ENCODE peak calls at places on chromosome 15, in ten cellular contexts. One of them, this sample, is unnamed.

GRCh38 chr15:74540135-74540760 is 772 bp upstream of the ARID3B start:
- DNase-seq in lung: no peak
- DNase-seq in tibial nerve: no peak
- DNase-seq in AG04450: no peak
- DNase-seq in A549: no peak
- DNase-seq in thoracic aorta: no peak
- DNase-seq in tibial artery: no peak
- DNase-seq in PC-9: no peak
- DNase-seq in HCT116: no peak
- DNase-seq in stomach: no peak
- DNase-seq in this sample: no peak

GRCh38 chr15:27573800-27574485 is 525.2 kb downstream of the OCA2 start:
- DNase-seq in A549: no peak
- DNase-seq in tibial artery: no peak
- DNase-seq in stomach: no peak
- DNase-seq in PC-9: no peak
- DNase-seq in lung: no peak
- DNase-seq in tibial nerve: no peak
- DNase-seq in AG04450: no peak
- DNase-seq in thoracic aorta: no peak
- DNase-seq in HCT116: no peak
- DNase-seq in this sample: no peak

GRCh38 chr15:96225642-96226259 is 104.7 kb upstream of the NR2F2 start:
- DNase-seq in AG04450: no peak
- DNase-seq in stomach: no peak
- DNase-seq in HCT116: no peak
- DNase-seq in PC-9: peak
- DNase-seq in thoracic aorta: no peak
- DNase-seq in A549: no peak
- DNase-seq in tibial nerve: no peak
- DNase-seq in lung: no peak
- DNase-seq in tibial artery: no peak
- DNase-seq in this sample: no peak

GRCh38 chr15:22933641-22934061 is 46.5 kb downstream of the CYFIP1 start:
- DNase-seq in A549: no peak
- DNase-seq in PC-9: no peak
- DNase-seq in stomach: peak
- DNase-seq in HCT116: no peak
- DNase-seq in lung: no peak
- DNase-seq in tibial nerve: no peak
- DNase-seq in tibial artery: no peak
- DNase-seq in AG04450: no peak
- DNase-seq in thoracic aorta: no peak
- DNase-seq in this sample: no peak

GRCh38 chr15:25508369-25509002 is 69.7 kb upstream of the UBE3A start:
- DNase-seq in AG04450: peak
- DNase-seq in PC-9: no peak
- DNase-seq in HCT116: peak
- DNase-seq in stomach: no peak
- DNase-seq in tibial artery: no peak
- DNase-seq in lung: no peak
- DNase-seq in thoracic aorta: no peak
- DNase-seq in A549: peak
- DNase-seq in tibial nerve: no peak
- DNase-seq in this sample: no peak

GRCh38 chr15:80456517-80457497 is 52.6 kb downstream of the ARNT2 start:
- DNase-seq in A549: no peak
- DNase-seq in tibial artery: no peak
- DNase-seq in stomach: no peak
- DNase-seq in thoracic aorta: no peak
- DNase-seq in lung: no peak
- DNase-seq in tibial nerve: no peak
- DNase-seq in AG04450: peak
- DNase-seq in HCT116: no peak
- DNase-seq in PC-9: no peak
- DNase-seq in this sample: no peak

GRCh38 chr15:57777034-57777433 is 70.5 kb downstream of the POLR2M start:
- DNase-seq in tibial artery: no peak
- DNase-seq in A549: no peak
- DNase-seq in HCT116: no peak
- DNase-seq in AG04450: no peak
- DNase-seq in tibial nerve: no peak
- DNase-seq in lung: no peak
- DNase-seq in stomach: no peak
- DNase-seq in thoracic aorta: no peak
- DNase-seq in PC-9: no peak
- DNase-seq in this sample: no peak

GRCh38 chr15:40858706-40859105 is 14.9 kb downstream of the SPINT1 start:
- DNase-seq in AG04450: no peak
- DNase-seq in A549: no peak
- DNase-seq in lung: no peak
- DNase-seq in stomach: no peak
- DNase-seq in tibial nerve: no peak
- DNase-seq in thoracic aorta: no peak
- DNase-seq in PC-9: no peak
- DNase-seq in tibial artery: no peak
- DNase-seq in HCT116: no peak
- DNase-seq in this sample: peak

GRCh38 chr15:38610748-38611147 is 46.1 kb upstream of the RASGRP1 start:
- DNase-seq in HCT116: no peak
- DNase-seq in PC-9: no peak
- DNase-seq in AG04450: no peak
- DNase-seq in tibial artery: no peak
- DNase-seq in tibial nerve: no peak
- DNase-seq in A549: no peak
- DNase-seq in thoracic aorta: no peak
- DNase-seq in lung: no peak
- DNase-seq in stomach: no peak
- DNase-seq in this sample: no peak

GRCh38 chr15:48040166-48040817 is 80.5 kb upstream of the SLC24A5 start:
- DNase-seq in AG04450: no peak
- DNase-seq in PC-9: no peak
- DNase-seq in stomach: no peak
- DNase-seq in HCT116: no peak
- DNase-seq in thoracic aorta: no peak
- DNase-seq in tibial artery: no peak
- DNase-seq in tibial nerve: no peak
- DNase-seq in A549: no peak
- DNase-seq in lung: no peak
- DNase-seq in this sample: no peak

GRCh38 chr15:59028387-59028955 is 41.0 kb downstream of the RNF111 start:
- DNase-seq in tibial nerve: no peak
- DNase-seq in PC-9: no peak
- DNase-seq in A549: no peak
- DNase-seq in stomach: no peak
- DNase-seq in thoracic aorta: no peak
- DNase-seq in lung: no peak
- DNase-seq in HCT116: no peak
- DNase-seq in tibial artery: no peak
- DNase-seq in AG04450: no peak
- DNase-seq in this sample: no peak

GRCh38 chr15:48802257-48802656 is 8.6 kb downstream of the CEP152 start:
- DNase-seq in stomach: no peak
- DNase-seq in tibial artery: no peak
- DNase-seq in A549: no peak
- DNase-seq in tibial nerve: no peak
- DNase-seq in AG04450: no peak
- DNase-seq in PC-9: no peak
- DNase-seq in lung: no peak
- DNase-seq in thoracic aorta: no peak
- DNase-seq in HCT116: no peak
- DNase-seq in this sample: no peak

GRCh38 chr15:99106417-99107220 is 1.7 kb downstream of the SYNM start:
- DNase-seq in lung: no peak
- DNase-seq in PC-9: no peak
- DNase-seq in tibial nerve: no peak
- DNase-seq in stomach: no peak
- DNase-seq in tibial artery: peak
- DNase-seq in HCT116: no peak
- DNase-seq in thoracic aorta: no peak
- DNase-seq in A549: no peak
- DNase-seq in AG04450: peak
- DNase-seq in this sample: peak
- TF ChIP-seq CTCF in lung: no peak
- TF ChIP-seq CTCF in PC-9: no peak
- TF ChIP-seq CTCF in tibial nerve: no peak
- TF ChIP-seq CTCF in stomach: no peak
- TF ChIP-seq CTCF in tibial artery: no peak
- TF ChIP-seq CTCF in HCT116: no peak
- TF ChIP-seq CTCF in thoracic aorta: no peak
- TF ChIP-seq CTCF in A549: no peak
- TF ChIP-seq CTCF in AG04450: no peak
- TF ChIP-seq CTCF in this sample: no peak

GRCh38 chr15:63047792-63048114 is 5.2 kb downstream of the TPM1 start:
- DNase-seq in tibial artery: no peak
- DNase-seq in lung: no peak
- DNase-seq in thoracic aorta: no peak
- DNase-seq in tibial nerve: no peak
- DNase-seq in AG04450: no peak
- DNase-seq in stomach: no peak
- DNase-seq in HCT116: no peak
- DNase-seq in A549: no peak
- DNase-seq in PC-9: no peak
- DNase-seq in this sample: no peak
- H3K4me3 ChIP-seq in tibial artery: peak
- H3K4me3 ChIP-seq in lung: peak
- H3K4me3 ChIP-seq in thoracic aorta: peak
- H3K4me3 ChIP-seq in tibial nerve: peak
- H3K4me3 ChIP-seq in AG04450: peak
- H3K4me3 ChIP-seq in stomach: peak
- H3K4me3 ChIP-seq in HCT116: peak
- H3K4me3 ChIP-seq in A549: peak
- H3K4me3 ChIP-seq in PC-9: peak
- H3K4me3 ChIP-seq in this sample: peak

DNA sequence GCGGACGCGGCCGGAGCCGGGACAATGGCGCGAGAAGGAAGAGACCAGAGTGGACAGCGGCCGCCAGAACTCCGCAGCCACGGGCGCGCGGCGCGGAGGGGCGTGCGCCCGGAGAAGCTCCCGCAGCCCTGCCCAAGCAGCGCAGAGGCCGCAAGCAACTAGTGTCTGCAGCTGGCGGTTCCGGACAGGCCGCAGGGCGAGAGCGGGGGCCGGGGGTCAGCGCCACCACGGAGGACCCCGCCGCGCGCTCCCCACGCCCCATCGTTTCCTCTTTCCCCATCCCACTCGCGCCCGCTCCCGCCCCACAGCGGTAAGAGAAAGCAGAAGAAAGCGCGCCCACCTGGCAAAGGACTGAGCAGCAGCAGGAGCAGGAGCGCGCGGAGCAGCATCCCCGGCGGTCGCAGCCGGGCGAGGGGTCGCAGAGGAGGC is 440 bp downstream of the PRTG start:
- DNase-seq in PC-9: no peak
- DNase-seq in tibial artery: no peak
- DNase-seq in tibial nerve: no peak
- DNase-seq in AG04450: no peak
- DNase-seq in HCT116: no peak
- DNase-seq in A549: peak
- DNase-seq in thoracic aorta: no peak
- DNase-seq in stomach: no peak
- DNase-seq in lung: peak
- DNase-seq in this sample: peak
- H3K27ac ChIP-seq in PC-9: no peak
- H3K27ac ChIP-seq in tibial artery: peak
- H3K27ac ChIP-seq in tibial nerve: peak
- H3K27ac ChIP-seq in AG04450: no peak
- H3K27ac ChIP-seq in HCT116: no peak
- H3K27ac ChIP-seq in A549: peak
- H3K27ac ChIP-seq in thoracic aorta: no peak
- H3K27ac ChIP-seq in stomach: peak
- H3K27ac ChIP-seq in lung: peak
- H3K27ac ChIP-seq in this sample: peak

DNA sequence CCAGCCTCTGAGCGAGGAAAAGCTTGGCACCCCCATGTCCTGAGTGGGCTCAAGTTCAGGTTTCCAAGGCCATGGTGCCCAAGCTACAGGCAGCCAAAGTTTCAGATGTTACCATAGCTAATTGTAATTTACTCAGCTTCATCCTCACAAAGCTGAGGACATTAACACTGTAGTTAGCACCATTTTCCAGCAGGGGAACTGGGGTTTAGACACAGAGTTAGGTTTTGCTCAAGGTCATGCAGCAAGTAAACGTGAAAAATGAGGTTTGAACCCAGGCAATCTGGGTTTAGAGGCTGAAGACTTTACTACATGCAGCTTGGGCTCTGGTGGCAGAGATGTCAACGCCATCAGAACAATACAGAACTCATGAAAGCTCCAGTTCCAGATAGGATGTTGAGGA is 199.0 kb downstream of the TJP1 start:
- DNase-seq in PC-9: no peak
- DNase-seq in A549: no peak
- DNase-seq in HCT116: no peak
- DNase-seq in thoracic aorta: no peak
- DNase-seq in AG04450: no peak
- DNase-seq in stomach: no peak
- DNase-seq in tibial nerve: no peak
- DNase-seq in tibial artery: no peak
- DNase-seq in lung: no peak
- DNase-seq in this sample: no peak
- TF ChIP-seq CTCF in PC-9: no peak
- TF ChIP-seq CTCF in A549: no peak
- TF ChIP-seq CTCF in HCT116: peak
- TF ChIP-seq CTCF in thoracic aorta: no peak
- TF ChIP-seq CTCF in AG04450: peak
- TF ChIP-seq CTCF in stomach: no peak
- TF ChIP-seq CTCF in tibial nerve: no peak
- TF ChIP-seq CTCF in tibial artery: no peak
- TF ChIP-seq CTCF in lung: no peak
- TF ChIP-seq CTCF in this sample: no peak

DNA sequence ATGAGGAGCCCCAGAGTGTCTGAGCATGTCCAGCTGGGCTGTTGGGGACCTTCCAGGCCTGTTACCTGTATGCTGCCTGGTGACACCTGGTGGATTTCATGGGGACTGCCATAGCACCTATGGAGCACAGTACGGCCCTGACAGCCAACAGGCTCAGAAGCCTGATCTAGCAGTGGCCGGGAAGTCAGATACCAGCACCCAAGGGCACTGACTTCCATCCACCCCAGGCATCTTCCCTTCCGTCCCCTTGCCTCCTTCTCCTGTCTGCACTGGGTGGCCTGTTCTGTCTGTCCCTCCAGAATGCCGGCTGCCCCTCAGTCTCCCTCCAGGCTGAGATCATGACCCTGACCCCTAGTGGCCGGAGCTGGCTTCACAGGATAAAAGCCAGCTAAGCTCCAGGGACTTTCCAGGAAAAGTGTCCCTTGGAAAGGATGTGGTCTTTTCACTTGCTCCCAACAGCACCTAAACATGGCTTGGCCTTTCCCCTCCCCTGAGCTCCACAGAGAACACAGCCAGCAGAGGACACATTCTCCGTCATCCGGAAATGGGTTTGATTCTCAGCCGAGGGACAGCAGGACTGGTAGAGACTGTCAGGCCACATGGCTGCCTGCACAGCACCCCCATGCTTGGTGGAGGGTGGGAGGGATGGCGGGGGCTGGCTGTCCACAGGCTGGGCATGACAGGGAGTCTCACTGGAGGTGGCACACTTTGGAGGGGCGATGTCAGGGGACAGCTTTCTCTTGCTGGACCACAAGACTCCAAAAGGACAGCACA is 9.5 kb downstream of the RPS17 start:
- DNase-seq in PC-9: peak
- DNase-seq in HCT116: peak
- DNase-seq in lung: peak
- DNase-seq in AG04450: no peak
- DNase-seq in tibial artery: peak
- DNase-seq in thoracic aorta: no peak
- DNase-seq in stomach: peak
- DNase-seq in A549: peak
- DNase-seq in tibial nerve: peak
- DNase-seq in this sample: peak
- H3K4me3 ChIP-seq in PC-9: peak
- H3K4me3 ChIP-seq in HCT116: peak
- H3K4me3 ChIP-seq in lung: no peak
- H3K4me3 ChIP-seq in AG04450: no peak
- H3K4me3 ChIP-seq in tibial artery: no peak
- H3K4me3 ChIP-seq in thoracic aorta: peak
- H3K4me3 ChIP-seq in stomach: peak
- H3K4me3 ChIP-seq in A549: no peak
- H3K4me3 ChIP-seq in tibial nerve: peak
- H3K4me3 ChIP-seq in this sample: no peak